ENCODE peak calls at places on chromosomes 2 and 18, in five cellular contexts. One of them, this sample, is unnamed.

GRCh38 chr2:43460611-43461396 is 135.0 kb downstream of the THADA start:
- DNase-seq in AG09309: no peak
- DNase-seq in astrocyte of the spinal cord: no peak
- DNase-seq in lower leg skin: no peak
- DNase-seq in A549: no peak
- DNase-seq in this sample: no peak

GRCh38 chr2:13009027-13009426 is 292.3 kb downstream of the TRIB2 start:
- DNase-seq in A549: no peak
- DNase-seq in astrocyte of the spinal cord: peak; percentile 15
- DNase-seq in lower leg skin: no peak
- DNase-seq in AG09309: no peak
- DNase-seq in this sample: peak; percentile 25

GRCh38 chr2:105773568-105773967 is 28.9 kb downstream of the NCK2 start:
- DNase-seq in AG09309: no peak
- DNase-seq in A549: no peak
- DNase-seq in lower leg skin: peak; percentile 62
- DNase-seq in astrocyte of the spinal cord: no peak
- DNase-seq in this sample: no peak

GRCh38 chr2:157769866-157770265 is 106.3 kb downstream of the ACVR1 start:
- DNase-seq in lower leg skin: no peak
- DNase-seq in AG09309: no peak
- DNase-seq in astrocyte of the spinal cord: no peak
- DNase-seq in A549: no peak
- DNase-seq in this sample: no peak

GRCh38 chr2:28439763-28440162 is 47.1 kb downstream of the FOSL2 start:
- DNase-seq in astrocyte of the spinal cord: no peak
- DNase-seq in A549: no peak
- DNase-seq in AG09309: no peak
- DNase-seq in lower leg skin: no peak
- DNase-seq in this sample: no peak

GRCh38 chr2:204255469-204255868 is 289.8 kb upstream of the PARD3B start:
- DNase-seq in astrocyte of the spinal cord: no peak
- DNase-seq in A549: no peak
- DNase-seq in lower leg skin: no peak
- DNase-seq in AG09309: no peak
- DNase-seq in this sample: no peak

GRCh38 chr2:31778153-31778552 is 197.4 kb upstream of the SRD5A2 start:
- DNase-seq in A549: no peak
- DNase-seq in AG09309: no peak
- DNase-seq in astrocyte of the spinal cord: no peak
- DNase-seq in lower leg skin: no peak
- DNase-seq in this sample: no peak

GRCh38 chr2:190649035-190649797 is at the start of gene NAB1:
- DNase-seq in AG09309: no peak
- DNase-seq in lower leg skin: peak; percentile 91
- DNase-seq in astrocyte of the spinal cord: peak; percentile 43
- DNase-seq in A549: peak; percentile 31
- DNase-seq in this sample: peak; percentile 54

GRCh38 chr2:105546623-105546964 is 147.7 kb upstream of the FHL2 start:
- DNase-seq in AG09309: no peak
- DNase-seq in lower leg skin: peak; percentile 70
- DNase-seq in A549: no peak
- DNase-seq in astrocyte of the spinal cord: no peak
- DNase-seq in this sample: no peak

GRCh38 chr2:147595200-147595599 is 249.6 kb upstream of the ACVR2A start:
- DNase-seq in astrocyte of the spinal cord: no peak
- DNase-seq in lower leg skin: no peak
- DNase-seq in AG09309: no peak
- DNase-seq in A549: no peak
- DNase-seq in this sample: no peak

GRCh38 chr2:854460-854859 is 96.2 kb upstream of the SNTG2 start:
- DNase-seq in AG09309: no peak
- DNase-seq in lower leg skin: peak; percentile 84
- DNase-seq in A549: peak; percentile 33
- DNase-seq in astrocyte of the spinal cord: no peak
- DNase-seq in this sample: peak; percentile 13

GRCh38 chr2:13550285-13550684 is 833.5 kb downstream of the TRIB2 start:
- DNase-seq in astrocyte of the spinal cord: no peak
- DNase-seq in A549: no peak
- DNase-seq in AG09309: no peak
- DNase-seq in lower leg skin: no peak
- DNase-seq in this sample: no peak

GRCh38 chr2:3185256-3185655 is 192.4 kb downstream of the EIPR1 start:
- DNase-seq in AG09309: no peak
- DNase-seq in A549: no peak
- DNase-seq in astrocyte of the spinal cord: no peak
- DNase-seq in lower leg skin: no peak
- DNase-seq in this sample: no peak

GRCh38 chr18:48347756-48348326 is 61.3 kb downstream of the ZBTB7C start:
- DNase-seq in astrocyte of the spinal cord: no peak
- DNase-seq in AG09309: no peak
- DNase-seq in A549: no peak
- DNase-seq in lower leg skin: peak; percentile 52
- DNase-seq in this sample: no peak

GRCh38 chr2:59301466-59302402 is 1060.6 kb upstream of the FANCL start:
- DNase-seq in AG09309: peak; percentile 45
- DNase-seq in astrocyte of the spinal cord: peak; percentile 65
- DNase-seq in lower leg skin: no peak
- DNase-seq in A549: peak; percentile 7
- DNase-seq in this sample: peak; percentile 75
- TF ChIP-seq CTCF in AG09309: peak; percentile 55
- TF ChIP-seq CTCF in astrocyte of the spinal cord: peak; percentile 50
- TF ChIP-seq CTCF in lower leg skin: no peak
- TF ChIP-seq CTCF in A549: peak; percentile 57
- TF ChIP-seq CTCF in this sample: peak; percentile 54

GRCh38 chr18:69216390-69216789 is 184.3 kb upstream of the DOK6 start:
- DNase-seq in AG09309: no peak
- DNase-seq in A549: no peak
- DNase-seq in astrocyte of the spinal cord: no peak
- DNase-seq in lower leg skin: no peak
- DNase-seq in this sample: no peak

GRCh38 chr18:69217271-69217670 is 183.4 kb upstream of the DOK6 start:
- DNase-seq in A549: no peak
- DNase-seq in AG09309: no peak
- DNase-seq in lower leg skin: no peak
- DNase-seq in astrocyte of the spinal cord: no peak
- DNase-seq in this sample: no peak

GRCh38 chr18:69220529-69220928 is 180.2 kb upstream of the DOK6 start:
- DNase-seq in A549: no peak
- DNase-seq in astrocyte of the spinal cord: no peak
- DNase-seq in AG09309: no peak
- DNase-seq in lower leg skin: no peak
- DNase-seq in this sample: no peak

DNA sequence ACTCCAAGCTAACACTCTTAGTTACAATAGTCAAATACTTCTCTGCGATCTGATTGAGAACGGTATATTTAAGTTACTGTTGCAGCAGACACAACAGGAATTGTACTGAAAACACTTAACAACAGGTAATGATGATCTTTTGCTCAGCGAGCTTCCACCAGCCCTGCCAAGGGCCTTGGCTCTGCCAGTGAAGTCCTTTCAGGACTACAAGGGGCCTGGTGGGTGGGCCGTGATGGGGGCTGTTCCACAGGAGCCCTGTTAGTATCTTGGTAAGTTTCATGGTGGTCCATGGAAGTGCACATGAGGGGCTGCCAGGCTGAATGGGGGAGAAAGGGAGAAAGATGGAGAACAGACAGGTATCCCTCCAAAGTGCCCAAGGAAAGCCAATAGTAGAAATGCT is 178.6 kb upstream of the DOK6 start:
- DNase-seq in A549: no peak
- DNase-seq in astrocyte of the spinal cord: no peak
- DNase-seq in AG09309: no peak
- DNase-seq in lower leg skin: no peak
- DNase-seq in this sample: no peak
- H3K4me3 ChIP-seq in A549: no peak overlapping the region
- H3K4me3 ChIP-seq in astrocyte of the spinal cord: no peak overlapping the region
- H3K4me3 ChIP-seq in AG09309: no peak overlapping the region
- H3K4me3 ChIP-seq in lower leg skin: no peak overlapping the region
- H3K4me3 ChIP-seq in this sample: no peak overlapping the region

GRCh38 chr2:8877332-8877731 is 39.9 kb upstream of the KIDINS220 start:
- DNase-seq in AG09309: no peak
- DNase-seq in astrocyte of the spinal cord: no peak
- DNase-seq in A549: no peak
- DNase-seq in lower leg skin: peak; percentile 6
- DNase-seq in this sample: no peak
- TF ChIP-seq CTCF in AG09309: no peak
- TF ChIP-seq CTCF in astrocyte of the spinal cord: no peak
- TF ChIP-seq CTCF in A549: no peak
- TF ChIP-seq CTCF in lower leg skin: no peak
- TF ChIP-seq CTCF in this sample: no peak

DNA sequence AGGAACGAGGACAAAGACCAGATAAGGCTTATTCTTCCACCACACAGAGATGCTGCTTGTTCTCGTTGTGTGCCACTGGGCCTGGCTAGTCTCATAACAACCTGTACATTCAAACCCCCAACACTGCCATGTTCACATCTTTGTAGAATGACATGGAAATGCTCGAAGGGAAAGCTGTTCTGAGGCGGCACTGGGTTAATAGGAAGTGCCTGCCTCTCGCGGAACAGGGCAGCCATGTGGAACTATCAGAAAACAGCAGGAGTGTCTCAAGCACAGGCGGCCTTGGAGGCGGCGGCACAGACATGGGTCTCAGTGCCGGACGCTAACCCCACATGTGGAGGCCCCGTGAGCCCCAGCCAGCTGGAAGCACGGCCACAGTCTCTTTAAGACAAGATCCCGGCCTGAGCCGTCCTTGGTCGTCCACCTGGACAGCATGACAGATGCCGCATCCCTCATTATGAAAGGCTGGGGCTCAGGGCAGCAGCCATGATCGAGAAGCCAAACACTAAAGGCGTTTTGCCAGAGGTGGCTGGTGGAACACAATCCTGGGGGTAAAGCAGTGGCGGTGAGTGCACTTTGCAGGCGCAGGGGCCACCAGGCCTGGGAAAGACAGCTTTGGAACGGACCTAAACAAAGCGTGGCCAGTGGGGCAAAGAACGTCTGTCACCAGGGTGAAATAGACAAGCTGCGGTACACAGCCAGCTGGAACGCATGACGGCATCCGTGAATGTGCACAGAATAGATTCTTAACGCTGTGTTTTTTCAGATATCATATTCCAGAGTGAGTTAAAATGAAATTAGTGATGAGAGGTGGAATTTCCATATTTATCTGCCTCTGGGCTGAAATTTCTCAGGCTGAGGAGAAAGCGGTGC is 161.0 kb downstream of the HDAC4 start:
- DNase-seq in AG09309: no peak
- DNase-seq in lower leg skin: peak; percentile 79
- DNase-seq in astrocyte of the spinal cord: no peak
- DNase-seq in A549: no peak
- DNase-seq in this sample: no peak
- H3K4me3 ChIP-seq in AG09309: no peak overlapping the region
- H3K4me3 ChIP-seq in lower leg skin: no peak overlapping the region
- H3K4me3 ChIP-seq in astrocyte of the spinal cord: no peak overlapping the region
- H3K4me3 ChIP-seq in A549: no peak overlapping the region
- H3K4me3 ChIP-seq in this sample: no peak overlapping the region

GRCh38 chr2:126535408-126535807 is 120.5 kb upstream of the GYPC start:
- DNase-seq in AG09309: no peak
- DNase-seq in A549: no peak
- DNase-seq in lower leg skin: no peak
- DNase-seq in astrocyte of the spinal cord: no peak
- DNase-seq in this sample: no peak
- TF ChIP-seq CTCF in AG09309: no peak
- TF ChIP-seq CTCF in A549: no peak
- TF ChIP-seq CTCF in lower leg skin: no peak
- TF ChIP-seq CTCF in astrocyte of the spinal cord: no peak
- TF ChIP-seq CTCF in this sample: no peak

GRCh38 chr2:241902357-241902991 is 32.9 kb downstream of the RTP5 start:
- DNase-seq in lower leg skin: peak; percentile 82
- DNase-seq in astrocyte of the spinal cord: no peak
- DNase-seq in A549: no peak
- DNase-seq in AG09309: no peak
- DNase-seq in this sample: no peak
- H3K4me3 ChIP-seq in lower leg skin: no peak overlapping the region
- H3K4me3 ChIP-seq in astrocyte of the spinal cord: no peak overlapping the region
- H3K4me3 ChIP-seq in A549: no peak overlapping the region
- H3K4me3 ChIP-seq in AG09309: no peak overlapping the region
- H3K4me3 ChIP-seq in this sample: no peak overlapping the region

DNA sequence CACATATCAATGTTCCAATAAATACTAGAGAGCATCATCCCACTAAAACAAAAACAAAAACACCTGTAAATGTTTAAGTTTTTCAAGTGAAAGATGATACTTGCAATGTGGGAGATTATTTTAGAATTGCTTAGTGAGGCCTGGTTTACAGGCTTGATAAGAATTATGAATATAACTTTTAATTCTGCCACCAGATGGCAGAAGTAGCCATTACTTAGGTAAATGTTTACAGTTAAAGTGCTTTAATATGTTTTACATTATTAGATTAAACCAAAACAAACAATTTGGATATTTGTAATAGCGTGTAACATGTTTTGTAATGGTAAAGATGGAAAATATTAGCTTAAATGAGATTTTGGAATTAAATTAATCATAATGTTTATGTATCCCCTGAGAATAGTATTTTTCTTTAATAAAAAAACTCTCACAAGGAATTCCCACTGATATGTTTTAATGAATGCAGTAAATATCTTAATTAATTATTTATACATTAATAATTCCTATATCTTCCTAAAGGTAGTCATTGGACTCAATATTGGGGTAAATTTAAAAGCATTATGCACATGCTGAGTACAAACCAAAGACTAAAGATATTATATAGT is 522.0 kb downstream of the SPAG16 start:
- DNase-seq in AG09309: peak; percentile 1
- DNase-seq in A549: peak; percentile 1
- DNase-seq in lower leg skin: no peak
- DNase-seq in astrocyte of the spinal cord: peak; percentile 55
- DNase-seq in this sample: peak; percentile 45
- TF ChIP-seq CTCF in AG09309: peak; percentile 26
- TF ChIP-seq CTCF in A549: peak; percentile 62
- TF ChIP-seq CTCF in lower leg skin: no peak
- TF ChIP-seq CTCF in astrocyte of the spinal cord: no peak
- TF ChIP-seq CTCF in this sample: peak; percentile 22

DNA sequence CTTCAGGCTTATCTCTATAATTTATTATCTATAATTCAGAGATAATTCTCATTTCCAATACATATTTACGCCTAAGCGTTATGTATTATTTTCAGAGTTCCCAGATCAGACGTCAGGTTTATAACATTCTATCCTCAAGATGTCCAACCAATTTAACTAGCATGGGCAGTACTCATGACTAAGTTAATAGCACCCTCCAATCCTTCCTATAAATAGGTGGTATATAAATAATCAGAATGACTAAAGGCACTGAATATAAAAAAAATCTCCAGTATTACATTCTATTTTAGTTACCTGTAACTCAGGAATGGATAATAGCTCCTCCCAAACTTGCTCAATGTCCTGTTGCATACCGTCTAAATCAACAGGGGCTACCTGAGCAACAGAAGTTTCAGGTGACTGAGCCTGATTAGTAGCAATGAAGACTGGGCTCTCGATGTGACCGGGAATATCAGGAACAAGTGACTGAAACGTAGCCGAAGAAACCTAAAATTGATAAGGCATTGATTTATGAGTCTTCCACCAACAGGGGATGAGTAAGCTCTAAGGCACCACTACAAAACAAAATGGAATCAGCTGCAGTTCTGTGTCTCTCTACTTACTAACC is 19.6 kb downstream of the HNRNPA3 start:
- DNase-seq in AG09309: no peak
- DNase-seq in astrocyte of the spinal cord: no peak
- DNase-seq in A549: no peak
- DNase-seq in lower leg skin: no peak
- DNase-seq in this sample: no peak
- H3K4me3 ChIP-seq in AG09309: no peak overlapping the region
- H3K4me3 ChIP-seq in astrocyte of the spinal cord: no peak overlapping the region
- H3K4me3 ChIP-seq in A549: no peak overlapping the region
- H3K4me3 ChIP-seq in lower leg skin: no peak overlapping the region
- H3K4me3 ChIP-seq in this sample: no peak overlapping the region